ENCODE peak calls at places on chromosomes 16 and 17, in four cellular contexts. U, I, W and F are unnamed samples.

GRCh38 chr17:17510456-17511292 is 14.5 kb upstream of the RASD1 start:
- DNase-seq in U (no peak), I (peak; percentile 34), W (peak; percentile 66), F (no peak)

GRCh38 chr17:15351925-15352324 is 10.5 kb upstream of the TEKT3 start:
- DNase-seq in U (no peak), I (peak; percentile 64), W (no peak), F (no peak)

GRCh38 chr17:21330436-21331160 is 45.6 kb upstream of the KCNJ12 start:
- DNase-seq in U (no peak), I (no peak), W (peak; percentile 56), F (no peak)

GRCh38 chr17:74898376-74898946 is 5.0 kb upstream of the FADS6 start:
- DNase-seq in U (no peak), I (no peak), W (no peak), F (no peak)

GRCh38 chr17:73343168-73343634 is 31.4 kb upstream of the CDC42EP4 start:
- DNase-seq in U (peak; percentile 89), I (no peak), W (no peak), F (peak; percentile 71)

GRCh38 chr16:80623376-80623775 is 82.6 kb downstream of the DYNLRB2 start:
- DNase-seq in U (no peak), I (no peak), W (no peak), F (no peak)

GRCh38 chr17:3641014-3641413 is 4.5 kb downstream of the CTNS start:
- DNase-seq in U (peak; percentile 64), I (no peak), W (no peak), F (no peak)

GRCh38 chr17:50027639-50028206 is 28.2 kb upstream of the ITGA3 start:
- DNase-seq in U (peak; percentile 36), I (no peak), W (no peak), F (peak; percentile 62)

GRCh38 chr17:55420776-55421178 is 858 bp downstream of the MMD start:
- DNase-seq in U (peak; percentile 55), I (peak; percentile 67), W (peak; percentile 91), F (peak; percentile 71)

GRCh38 chr16:72921106-72921505 is 126.8 kb downstream of the ZFHX3 start:
- DNase-seq in U (no peak), I (no peak), W (no peak), F (no peak)

GRCh38 chr16:85238233-85238647 is 126.0 kb upstream of the CIBAR2 start:
- DNase-seq in U (peak; percentile 80), I (no peak), W (no peak), F (peak; percentile 73)

GRCh38 chr17:15392326-15392739 is 50.9 kb upstream of the TEKT3 start:
- DNase-seq in U (no peak), I (no peak), W (no peak), F (no peak)

GRCh38 chr16:29963021-29963743 is 1.3 kb downstream of the TMEM219 start:
- DNase-seq in U (no peak), I (no peak), W (no peak), F (peak; percentile 24)

GRCh38 chr16:85539629-85540291 is 73.4 kb upstream of the GSE1 start:
- DNase-seq in U (no peak), I (no peak), W (no peak), F (no peak)

GRCh38 chr17:50681260-50682200 is 26.2 kb downstream of the ANKRD40 start:
- DNase-seq in U (peak; percentile 71), I (no peak), W (peak; percentile 54), F (no peak)

GRCh38 chr16:72972878-72973571 is 74.9 kb downstream of the ZFHX3 start:
- DNase-seq in U (no peak), I (no peak), W (no peak), F (no peak)

GRCh38 chr17:3557768-3558583 is at the start of gene TRPV3:
- DNase-seq in U (no peak), I (peak; percentile 90), W (peak; percentile 88), F (peak; percentile 92)

DNA sequence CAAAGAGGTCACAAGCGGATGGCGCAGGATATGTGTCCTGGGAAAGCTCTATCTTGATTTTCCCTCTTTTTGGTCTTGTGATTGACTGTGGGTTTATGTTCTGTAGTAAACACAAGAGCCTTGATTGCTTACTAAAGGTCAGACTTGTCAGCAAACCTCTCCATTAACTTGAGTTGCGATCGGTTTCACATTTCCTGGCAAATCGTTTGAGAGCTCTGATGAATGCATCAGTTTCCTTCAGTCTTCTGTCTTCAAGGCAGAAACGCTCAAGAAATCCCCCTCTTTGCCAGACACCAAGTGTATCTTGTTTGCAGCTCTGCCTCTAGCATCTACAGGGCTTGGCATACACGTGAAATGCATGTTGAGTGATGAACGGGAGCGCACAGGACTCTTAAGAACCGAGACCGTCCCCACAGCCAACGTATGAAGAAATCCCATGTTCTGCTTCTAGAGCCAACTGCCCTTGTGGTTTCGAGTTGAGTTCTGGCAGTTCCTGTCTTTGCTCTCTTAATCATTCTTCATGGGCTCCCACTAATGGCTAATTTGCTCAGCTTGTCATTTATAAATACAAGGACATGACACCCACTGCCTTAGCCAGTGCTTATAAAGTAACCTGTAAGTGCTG is 143.3 kb downstream of the PITPNC1 start:
- DNase-seq in U (no peak), I (no peak), W (no peak), F (no peak)
- H3K4me3 ChIP-seq in U (no peak overlapping the region), I (no peak overlapping the region), W (no peak overlapping the region), F (no peak overlapping the region)

DNA sequence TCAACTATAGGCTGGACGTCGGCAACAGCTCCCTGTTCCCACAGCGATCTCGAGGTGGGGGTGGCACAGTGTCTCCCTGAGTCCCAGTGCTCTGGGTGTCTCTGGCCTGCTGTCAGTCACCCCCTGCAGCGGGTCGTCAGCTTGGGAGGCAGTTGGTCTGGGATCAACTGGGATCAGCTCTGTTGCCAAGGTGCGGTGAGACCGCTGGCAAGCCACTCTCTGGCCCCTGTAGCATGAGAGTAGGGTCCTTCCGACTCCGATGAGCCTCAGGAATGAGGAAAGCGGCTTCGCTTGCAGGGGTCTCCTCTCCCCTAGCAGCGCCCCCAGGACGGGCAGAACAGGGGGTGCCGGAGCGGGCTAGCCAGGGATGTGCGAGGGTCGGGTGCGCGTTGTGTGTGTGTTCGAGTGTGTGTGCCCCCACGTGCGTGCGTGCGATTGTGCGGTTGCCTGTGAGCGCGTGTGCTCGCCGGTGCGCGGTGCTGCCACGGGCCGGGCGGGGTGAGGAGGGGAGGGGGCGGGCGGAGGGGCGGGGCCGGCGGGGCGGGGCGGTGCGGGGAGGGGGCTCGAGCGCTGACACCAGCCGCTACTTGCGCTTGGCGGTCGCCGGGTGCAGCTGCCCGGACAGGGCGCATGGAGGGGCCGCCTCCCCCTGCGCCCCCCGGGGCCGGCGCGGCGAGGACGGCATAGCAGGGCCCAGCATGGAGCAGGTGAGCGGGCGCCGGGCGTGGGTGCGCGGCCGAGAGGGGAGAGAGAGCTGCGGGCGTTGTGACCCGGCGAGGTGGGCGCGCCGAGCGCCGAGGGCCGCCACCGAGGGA is 9.4 kb upstream of the ARHGAP23 start:
- DNase-seq in U (peak; percentile 62), I (no peak), W (no peak), F (no peak)
- H3K4me3 ChIP-seq in U (peak overlapping the region; percentile 70), I (no peak overlapping the region), W (no peak overlapping the region), F (no peak overlapping the region)

DNA sequence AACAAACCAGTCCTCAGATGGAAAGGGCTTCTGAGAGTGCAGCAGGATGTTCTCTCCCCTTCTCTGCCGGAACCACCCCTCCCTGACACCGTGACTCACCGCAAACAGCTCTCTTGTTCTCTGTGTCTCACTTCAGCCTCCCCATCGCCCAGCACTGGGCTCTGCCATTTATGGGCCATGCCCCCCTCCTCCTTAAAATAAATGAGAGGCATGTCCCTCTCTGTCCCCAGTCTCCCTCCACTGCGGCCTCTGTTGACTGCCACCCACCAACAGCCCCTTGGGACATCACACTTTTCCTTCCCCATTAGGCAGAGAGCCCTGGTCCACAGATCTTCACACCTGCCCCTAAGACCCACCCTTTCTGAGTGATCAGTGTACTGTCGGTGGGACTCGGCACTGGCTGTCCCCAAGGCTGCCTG is 6.3 kb downstream of the CCDC102A start:
- DNase-seq in U (no peak), I (peak; percentile 53), W (peak; percentile 89), F (no peak)
- H3K4me3 ChIP-seq in U (peak overlapping the region; percentile 68), I (no peak overlapping the region), W (no peak overlapping the region), F (no peak overlapping the region)

GRCh38 chr16:2983706-2984136 is 3.5 kb upstream of the PKMYT1 start:
- DNase-seq in U (peak; percentile 89), I (peak; percentile 90), W (peak; percentile 93), F (peak; percentile 86)
- H3K4me3 ChIP-seq in U (no peak overlapping the region), I (no peak overlapping the region), W (peak overlapping the region; percentile 25), F (no peak overlapping the region)

DNA sequence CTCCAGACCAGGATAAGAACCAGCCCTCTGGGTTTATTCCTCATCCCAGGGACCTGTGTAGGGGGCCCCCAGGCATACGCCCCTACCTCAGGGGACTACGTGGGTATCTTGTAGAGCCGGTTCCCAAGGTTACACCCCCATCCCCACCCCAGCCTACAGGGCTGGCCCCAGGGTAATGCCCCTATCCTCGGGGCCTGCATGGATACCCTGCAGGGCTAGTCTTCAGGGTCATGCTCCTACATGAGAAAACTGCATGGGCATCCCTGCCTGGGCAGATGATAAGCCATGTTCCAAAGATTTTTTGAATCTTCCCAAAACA is 14.2 kb downstream of the HDAC5 start:
- DNase-seq in U (no peak), I (no peak), W (no peak), F (no peak)
- H3K4me3 ChIP-seq in U (no peak overlapping the region), I (no peak overlapping the region), W (no peak overlapping the region), F (no peak overlapping the region)

DNA sequence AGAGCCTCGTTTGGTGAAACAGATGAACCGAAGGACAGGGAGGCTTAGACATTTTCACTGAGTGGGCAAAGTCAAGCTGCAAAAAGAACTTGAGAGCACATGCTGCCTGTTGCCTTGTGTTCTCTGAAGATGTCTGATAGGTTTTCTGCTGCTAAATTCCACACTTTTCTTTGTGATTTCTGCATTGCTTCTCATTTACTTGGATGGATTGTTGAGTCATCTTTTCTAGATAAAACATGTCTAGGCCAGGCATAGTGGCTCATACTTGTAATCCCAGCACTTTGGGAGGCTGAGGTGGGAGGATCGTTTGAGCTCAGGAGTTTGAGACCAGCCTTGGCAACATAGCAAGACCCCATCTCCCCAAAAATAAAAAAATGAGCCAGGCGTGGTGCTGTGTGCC is 80.4 kb upstream of the CLEC18A start:
- DNase-seq in U (no peak), I (no peak), W (no peak), F (no peak)
- H3K4me3 ChIP-seq in U (no peak overlapping the region), I (no peak overlapping the region), W (no peak overlapping the region), F (no peak overlapping the region)

DNA sequence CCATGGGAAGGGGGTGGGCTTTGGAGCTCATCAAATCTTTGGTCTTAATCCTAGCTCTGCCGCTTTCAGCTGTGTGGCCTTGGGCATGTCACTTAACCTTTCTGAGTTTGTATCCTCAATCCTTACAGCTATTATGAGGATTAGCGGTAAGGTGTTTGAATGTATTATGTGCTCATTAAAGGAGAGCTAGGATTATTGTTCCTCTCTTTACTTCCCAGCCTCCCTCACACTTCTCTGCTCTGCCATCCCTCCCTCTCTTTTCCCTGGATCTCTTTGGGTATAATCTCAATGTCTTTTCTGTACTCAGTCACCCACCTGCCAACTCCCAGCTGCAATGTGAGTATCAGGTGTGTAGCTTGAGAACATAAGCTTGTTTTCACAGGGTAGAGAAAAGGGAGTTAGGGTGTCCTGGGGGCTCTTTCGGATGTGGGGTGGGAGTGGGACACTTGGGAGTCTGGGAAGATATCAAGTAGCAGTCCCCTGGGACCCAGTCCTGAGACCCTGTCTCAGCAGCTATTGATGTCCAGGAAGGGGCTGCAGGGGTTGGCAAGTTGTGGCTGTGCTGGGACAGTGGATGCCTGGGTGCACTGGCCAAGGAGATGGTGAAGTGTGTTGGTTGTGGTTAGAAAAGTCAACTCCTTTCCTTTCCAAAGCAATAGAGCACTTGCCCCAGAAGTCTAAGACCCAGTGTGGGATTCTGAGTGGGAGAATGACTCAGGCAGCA is 1.8 kb downstream of the EFNB3 start:
- DNase-seq in U (no peak), I (no peak), W (no peak), F (no peak)
- H3K4me3 ChIP-seq in U (peak overlapping the region; percentile 89), I (no peak overlapping the region), W (no peak overlapping the region), F (no peak overlapping the region)

DNA sequence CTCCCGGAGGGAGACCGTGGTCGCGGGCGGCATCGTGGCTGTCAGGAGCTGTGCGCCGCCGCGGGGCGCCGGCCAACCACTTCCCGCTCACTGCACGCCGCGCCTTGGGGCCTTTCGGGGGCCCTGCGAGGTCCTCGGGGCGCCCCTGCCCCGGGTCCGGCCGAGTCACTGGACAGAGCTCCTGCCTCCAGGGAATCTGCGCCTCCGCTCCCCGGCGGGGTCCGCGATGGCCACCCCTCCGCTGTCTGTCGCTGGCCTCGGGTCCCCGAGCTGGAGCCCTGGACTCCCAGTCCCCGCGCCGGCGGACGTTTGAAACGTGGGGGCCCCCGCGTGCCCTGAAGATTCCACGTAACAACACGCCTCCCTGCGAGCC is at the start of gene QRICH2:
- DNase-seq in U (peak; percentile 26), I (no peak), W (peak; percentile 43), F (no peak)
- H3K4me3 ChIP-seq in U (no peak within 1 kb of the TSS), I (no peak within 1 kb of the TSS), W (no peak within 1 kb of the TSS), F (no peak within 1 kb of the TSS)